ENCODE peak calls at places on chromosomes 11 and 22, in six cellular contexts. One of them, this sample, is unnamed.

GRCh38 chr11:23944939-23945338 is 551.9 kb upstream of the LUZP2 start:
- DNase-seq in GM12865: no peak
- DNase-seq in fibroblast of lung: no peak
- DNase-seq in foreskin fibroblast: no peak
- DNase-seq in hepatocyte: no peak
- DNase-seq in epithelial cell of esophagus: no peak
- DNase-seq in this sample: no peak

GRCh38 chr22:18033204-18033998 is 9.0 kb upstream of the MICAL3 start:
- DNase-seq in foreskin fibroblast: peak; percentile 28
- DNase-seq in GM12865: no peak
- DNase-seq in hepatocyte: no peak
- DNase-seq in fibroblast of lung: peak; percentile 63
- DNase-seq in epithelial cell of esophagus: no peak
- DNase-seq in this sample: no peak

GRCh38 chr22:44727148-44727547 is 25.1 kb downstream of the PRR5 start:
- DNase-seq in GM12865: no peak
- DNase-seq in epithelial cell of esophagus: no peak
- DNase-seq in fibroblast of lung: no peak
- DNase-seq in foreskin fibroblast: no peak
- DNase-seq in hepatocyte: no peak
- DNase-seq in this sample: no peak

GRCh38 chr22:38038890-38039812 is 18.1 kb upstream of the PICK1 start:
- DNase-seq in hepatocyte: no peak
- DNase-seq in foreskin fibroblast: no peak
- DNase-seq in GM12865: no peak
- DNase-seq in fibroblast of lung: no peak
- DNase-seq in epithelial cell of esophagus: no peak
- DNase-seq in this sample: no peak

GRCh38 chr11:33052241-33052640 is 12.9 kb downstream of the TCP11L1 start:
- DNase-seq in epithelial cell of esophagus: no peak
- DNase-seq in fibroblast of lung: no peak
- DNase-seq in foreskin fibroblast: no peak
- DNase-seq in hepatocyte: no peak
- DNase-seq in GM12865: no peak
- DNase-seq in this sample: no peak

GRCh38 chr11:108302121-108302785 is 79.4 kb downstream of the ATM start:
- DNase-seq in GM12865: peak; percentile 4
- DNase-seq in foreskin fibroblast: peak; percentile 7
- DNase-seq in epithelial cell of esophagus: peak; percentile 61
- DNase-seq in fibroblast of lung: peak; percentile 57
- DNase-seq in hepatocyte: no peak
- DNase-seq in this sample: no peak

GRCh38 chr11:40882301-40882700 is 577.2 kb downstream of the LRRC4C start:
- DNase-seq in fibroblast of lung: no peak
- DNase-seq in epithelial cell of esophagus: no peak
- DNase-seq in hepatocyte: no peak
- DNase-seq in GM12865: no peak
- DNase-seq in foreskin fibroblast: no peak
- DNase-seq in this sample: no peak

GRCh38 chr11:28542556-28542955 is 434.4 kb downstream of the METTL15 start:
- DNase-seq in epithelial cell of esophagus: peak; percentile 25
- DNase-seq in GM12865: no peak
- DNase-seq in foreskin fibroblast: no peak
- DNase-seq in fibroblast of lung: no peak
- DNase-seq in hepatocyte: no peak
- DNase-seq in this sample: no peak

GRCh38 chr11:14386895-14387480 is 28.0 kb upstream of the RRAS2 start:
- DNase-seq in hepatocyte: peak; percentile 38
- DNase-seq in epithelial cell of esophagus: no peak
- DNase-seq in fibroblast of lung: peak; percentile 84
- DNase-seq in foreskin fibroblast: peak; percentile 88
- DNase-seq in GM12865: no peak
- DNase-seq in this sample: peak; percentile 22

GRCh38 chr22:44259366-44260215 is 53.2 kb downstream of the SHISAL1 start:
- DNase-seq in GM12865: no peak
- DNase-seq in hepatocyte: no peak
- DNase-seq in epithelial cell of esophagus: no peak
- DNase-seq in fibroblast of lung: no peak
- DNase-seq in foreskin fibroblast: no peak
- DNase-seq in this sample: no peak

GRCh38 chr11:63699906-63700305 is 18.6 kb downstream of the RTN3 start:
- DNase-seq in hepatocyte: no peak
- DNase-seq in foreskin fibroblast: no peak
- DNase-seq in fibroblast of lung: no peak
- DNase-seq in epithelial cell of esophagus: peak; percentile 16
- DNase-seq in GM12865: no peak
- DNase-seq in this sample: no peak

GRCh38 chr22:21632237-21632895 is at the start of gene CCDC116:
- DNase-seq in epithelial cell of esophagus: no peak
- DNase-seq in foreskin fibroblast: no peak
- DNase-seq in hepatocyte: no peak
- DNase-seq in GM12865: peak; percentile 54
- DNase-seq in fibroblast of lung: no peak
- DNase-seq in this sample: no peak

GRCh38 chr11:31141804-31142203 is 227.7 kb downstream of the DCDC1 start:
- DNase-seq in hepatocyte: no peak
- DNase-seq in epithelial cell of esophagus: no peak
- DNase-seq in foreskin fibroblast: no peak
- DNase-seq in fibroblast of lung: no peak
- DNase-seq in GM12865: no peak
- DNase-seq in this sample: no peak

GRCh38 chr11:75262436-75262835 is 21.9 kb downstream of the TPBGL start:
- DNase-seq in hepatocyte: no peak
- DNase-seq in GM12865: no peak
- DNase-seq in fibroblast of lung: no peak
- DNase-seq in epithelial cell of esophagus: no peak
- DNase-seq in foreskin fibroblast: no peak
- DNase-seq in this sample: no peak

GRCh38 chr11:75260396-75260795 is 19.8 kb downstream of the TPBGL start:
- DNase-seq in GM12865: no peak
- DNase-seq in fibroblast of lung: no peak
- DNase-seq in hepatocyte: no peak
- DNase-seq in foreskin fibroblast: no peak
- DNase-seq in epithelial cell of esophagus: no peak
- DNase-seq in this sample: no peak

GRCh38 chr11:75261474-75261847 is 20.9 kb downstream of the TPBGL start:
- DNase-seq in epithelial cell of esophagus: no peak
- DNase-seq in GM12865: no peak
- DNase-seq in fibroblast of lung: no peak
- DNase-seq in foreskin fibroblast: no peak
- DNase-seq in hepatocyte: no peak
- DNase-seq in this sample: no peak

GRCh38 chr11:75261902-75262361 is 21.4 kb downstream of the TPBGL start:
- DNase-seq in foreskin fibroblast: no peak
- DNase-seq in epithelial cell of esophagus: no peak
- DNase-seq in hepatocyte: no peak
- DNase-seq in GM12865: no peak
- DNase-seq in fibroblast of lung: no peak
- DNase-seq in this sample: no peak

GRCh38 chr11:75259711-75260110 is 19.1 kb downstream of the TPBGL start:
- DNase-seq in epithelial cell of esophagus: no peak
- DNase-seq in GM12865: no peak
- DNase-seq in hepatocyte: no peak
- DNase-seq in fibroblast of lung: no peak
- DNase-seq in foreskin fibroblast: no peak
- DNase-seq in this sample: no peak
- TF ChIP-seq CTCF in epithelial cell of esophagus: no peak
- TF ChIP-seq CTCF in GM12865: no peak
- TF ChIP-seq CTCF in hepatocyte: no peak
- TF ChIP-seq CTCF in fibroblast of lung: no peak
- TF ChIP-seq CTCF in foreskin fibroblast: no peak
- TF ChIP-seq CTCF in this sample: no peak

DNA sequence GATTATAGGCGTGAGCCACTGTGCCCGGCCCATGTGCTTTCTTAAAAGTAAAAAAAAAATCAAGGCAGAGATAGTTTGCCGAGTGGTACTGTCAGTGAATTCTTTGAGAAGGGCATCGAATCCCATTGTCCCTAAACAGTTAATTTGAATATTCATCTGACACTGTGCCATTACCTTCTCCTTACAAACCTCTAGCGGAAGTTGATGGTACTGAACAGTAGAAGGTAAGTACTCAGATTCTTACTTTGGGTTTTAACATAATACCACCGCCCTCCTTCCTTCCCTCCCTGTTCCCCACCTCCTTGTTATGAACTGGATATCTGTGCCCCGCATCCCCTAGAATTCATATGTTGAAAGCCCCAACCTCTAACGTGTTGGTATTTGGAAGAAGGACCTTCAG is 58.2 kb upstream of the CLMP start:
- DNase-seq in hepatocyte: no peak
- DNase-seq in foreskin fibroblast: no peak
- DNase-seq in GM12865: no peak
- DNase-seq in epithelial cell of esophagus: no peak
- DNase-seq in fibroblast of lung: no peak
- DNase-seq in this sample: no peak
- TF ChIP-seq CTCF in hepatocyte: no peak
- TF ChIP-seq CTCF in foreskin fibroblast: no peak
- TF ChIP-seq CTCF in GM12865: no peak
- TF ChIP-seq CTCF in epithelial cell of esophagus: no peak
- TF ChIP-seq CTCF in fibroblast of lung: no peak
- TF ChIP-seq CTCF in this sample: no peak

GRCh38 chr11:47269002-47269828 is 718 bp upstream of the MADD start:
- DNase-seq in hepatocyte: peak; percentile 96
- DNase-seq in GM12865: peak; percentile 95
- DNase-seq in foreskin fibroblast: peak; percentile 88
- DNase-seq in fibroblast of lung: peak; percentile 84
- DNase-seq in epithelial cell of esophagus: peak; percentile 87
- DNase-seq in this sample: peak; percentile 92
- TF ChIP-seq CTCF in hepatocyte: peak; percentile 16
- TF ChIP-seq CTCF in GM12865: no peak
- TF ChIP-seq CTCF in foreskin fibroblast: no peak
- TF ChIP-seq CTCF in fibroblast of lung: peak; percentile 6
- TF ChIP-seq CTCF in epithelial cell of esophagus: peak; percentile 25
- TF ChIP-seq CTCF in this sample: peak; percentile 34

GRCh38 chr11:68007498-68008380 is 2.4 kb upstream of the ALDH3B1 start:
- DNase-seq in hepatocyte: no peak
- DNase-seq in epithelial cell of esophagus: no peak
- DNase-seq in foreskin fibroblast: no peak
- DNase-seq in fibroblast of lung: no peak
- DNase-seq in GM12865: no peak
- DNase-seq in this sample: no peak

GRCh38 chr11:68011046-68011943 is 1.2 kb downstream of the ALDH3B1 start:
- DNase-seq in fibroblast of lung: peak; percentile 23
- DNase-seq in hepatocyte: no peak
- DNase-seq in GM12865: no peak
- DNase-seq in foreskin fibroblast: no peak
- DNase-seq in epithelial cell of esophagus: no peak
- DNase-seq in this sample: no peak

GRCh38 chr11:68008381-68009337 is 1.5 kb upstream of the ALDH3B1 start:
- DNase-seq in GM12865: no peak
- DNase-seq in hepatocyte: no peak
- DNase-seq in epithelial cell of esophagus: peak; percentile 43
- DNase-seq in foreskin fibroblast: no peak
- DNase-seq in fibroblast of lung: no peak
- DNase-seq in this sample: no peak

GRCh38 chr11:68010058-68011041 is at the start of gene ALDH3B1:
- DNase-seq in fibroblast of lung: peak; percentile 74
- DNase-seq in epithelial cell of esophagus: peak; percentile 39
- DNase-seq in foreskin fibroblast: peak; percentile 92
- DNase-seq in GM12865: peak; percentile 34
- DNase-seq in hepatocyte: peak; percentile 87
- DNase-seq in this sample: peak; percentile 90

GRCh38 chr11:68009391-68010000 is 631 bp upstream of the ALDH3B1 start:
- DNase-seq in hepatocyte: no peak
- DNase-seq in GM12865: peak; percentile 36
- DNase-seq in foreskin fibroblast: no peak
- DNase-seq in fibroblast of lung: peak; percentile 38
- DNase-seq in epithelial cell of esophagus: peak; percentile 30
- DNase-seq in this sample: no peak
- TF ChIP-seq CTCF in hepatocyte: peak; percentile 35
- TF ChIP-seq CTCF in GM12865: no peak
- TF ChIP-seq CTCF in foreskin fibroblast: peak; percentile 16
- TF ChIP-seq CTCF in fibroblast of lung: no peak
- TF ChIP-seq CTCF in epithelial cell of esophagus: peak; percentile 16
- TF ChIP-seq CTCF in this sample: no peak

GRCh38 chr11:45964911-45965389 is 42.5 kb downstream of the LARGE2 start:
- DNase-seq in GM12865: peak; percentile 76
- DNase-seq in hepatocyte: peak; percentile 87
- DNase-seq in fibroblast of lung: peak; percentile 63
- DNase-seq in foreskin fibroblast: peak; percentile 56
- DNase-seq in epithelial cell of esophagus: peak; percentile 73
- DNase-seq in this sample: peak; percentile 24

GRCh38 chr11:45959851-45960250 is 37.4 kb downstream of the LARGE2 start:
- DNase-seq in foreskin fibroblast: no peak
- DNase-seq in GM12865: no peak
- DNase-seq in epithelial cell of esophagus: no peak
- DNase-seq in hepatocyte: no peak
- DNase-seq in fibroblast of lung: peak; percentile 82
- DNase-seq in this sample: no peak

GRCh38 chr11:45961841-45962240 is 39.4 kb downstream of the LARGE2 start:
- DNase-seq in foreskin fibroblast: no peak
- DNase-seq in GM12865: no peak
- DNase-seq in fibroblast of lung: no peak
- DNase-seq in epithelial cell of esophagus: no peak
- DNase-seq in hepatocyte: no peak
- DNase-seq in this sample: no peak

GRCh38 chr11:45960387-45961110 is 38.1 kb downstream of the LARGE2 start:
- DNase-seq in fibroblast of lung: no peak
- DNase-seq in hepatocyte: no peak
- DNase-seq in epithelial cell of esophagus: no peak
- DNase-seq in foreskin fibroblast: no peak
- DNase-seq in GM12865: no peak
- DNase-seq in this sample: no peak
- TF ChIP-seq CTCF in fibroblast of lung: no peak
- TF ChIP-seq CTCF in hepatocyte: no peak
- TF ChIP-seq CTCF in epithelial cell of esophagus: no peak
- TF ChIP-seq CTCF in foreskin fibroblast: no peak
- TF ChIP-seq CTCF in GM12865: no peak
- TF ChIP-seq CTCF in this sample: no peak

This sample was measured in left ventricle myocardium inferior.